ENCODE peak calls at places on chromosome 6, in six cellular contexts. R is Peyer's patch, F is HCT116, O is breast epithelium, B is esophagus squamous epithelium, G is testis. S is an unnamed sample. For H3K4me1, the result is how much of the 10 kb centered on the place peaks cover.

GRCh38 chr6:44539701-44540100 is 152.2 kb downstream of the CDC5L start:
- DNase-seq in B (no peak), G (no peak), R (no peak), F (no peak), O (no peak), S (no peak)

GRCh38 chr6:53479871-53480270 is 65.0 kb downstream of the GCLC start:
- DNase-seq in R (no peak), G (no peak), O (no peak), F (no peak), B (no peak), S (no peak)

GRCh38 chr6:22904413-22904812 is 335.0 kb downstream of the HDGFL1 start:
- DNase-seq in R (no peak), B (no peak), G (no peak), O (no peak), F (no peak), S (no peak)

GRCh38 chr6:52286798-52287432 is 2.4 kb upstream of the MCM3 start:
- DNase-seq in G (peak), O (no peak), F (peak), R (peak), B (no peak), S (no peak)

GRCh38 chr6:145562771-145563615 is 172.3 kb downstream of the EPM2A start:
- DNase-seq in F (no peak), R (no peak), O (no peak), B (no peak), G (no peak), S (no peak)

GRCh38 chr6:105035299-105035698 is 78.4 kb downstream of the LIN28B start:
- DNase-seq in B (no peak), O (no peak), F (no peak), G (no peak), R (no peak), S (no peak)

GRCh38 chr6:41226752-41227151 is 1.4 kb upstream of the TREML4 start:
- DNase-seq in F (no peak), R (no peak), O (no peak), B (no peak), G (no peak), S (no peak)

GRCh38 chr6:45424628-45424955 is 46.9 kb upstream of the SUPT3H start:
- DNase-seq in O (no peak), B (no peak), R (no peak), G (no peak), F (no peak), S (no peak)

GRCh38 chr6:135922746-135923145 is 71.2 kb downstream of the PDE7B start:
- DNase-seq in B (no peak), G (no peak), F (no peak), O (no peak), R (no peak), S (no peak)

GRCh38 chr6:117919775-117920492 is 12.9 kb downstream of the SLC35F1 start:
- DNase-seq in B (no peak), O (no peak), F (no peak), G (peak), R (no peak), S (no peak)

GRCh38 chr6:119735500-119735899 is 385.9 kb upstream of the MAN1A1 start:
- DNase-seq in B (no peak), G (no peak), O (no peak), F (no peak), R (no peak), S (no peak)

GRCh38 chr6:111447051-111447450 is 36.0 kb downstream of the REV3L start:
- DNase-seq in R (no peak), B (no peak), G (no peak), F (no peak), O (no peak), S (no peak)

GRCh38 chr6:150208606-150209352 is 65.9 kb downstream of the PPP1R14C start:
- DNase-seq in F (no peak), R (no peak), G (no peak), B (no peak), O (no peak), S (no peak)

GRCh38 chr6:57316581-57317059 is 810 bp upstream of the PRIM2 start:
- DNase-seq in B (peak), G (peak), O (peak), F (peak), R (peak), S (no peak)

GRCh38 chr6:112563368-112563767 is 216.2 kb downstream of the RFPL4B start:
- DNase-seq in G (no peak), F (no peak), O (no peak), B (no peak), R (no peak), S (no peak)

GRCh38 chr6:3011592-3011991 is 11.9 kb downstream of the NQO2 start:
- DNase-seq in O (no peak), B (no peak), R (no peak), F (no peak), G (no peak), S (no peak)

GRCh38 chr6:25016311-25016710 is 80.6 kb upstream of the RIPOR2 start:
- DNase-seq in F (no peak), B (no peak), O (no peak), G (no peak), R (no peak), S (no peak)

GRCh38 chr6:157712585-157713295 is 110.3 kb upstream of the SNX9 start:
- DNase-seq in O (no peak), B (no peak), R (no peak), F (no peak), G (no peak), S (no peak)

GRCh38 chr6:73728548-73729205 is 32.7 kb downstream of the CD109 start:
- DNase-seq in B (no peak), R (no peak), G (no peak), O (no peak), F (no peak), S (no peak)

GRCh38 chr6:5175195-5175594 is 85.6 kb downstream of the LYRM4 start:
- DNase-seq in O (no peak), G (peak), B (no peak), R (no peak), F (no peak), S (no peak)

GRCh38 chr6:118799826-118800225 is 94.1 kb upstream of the ASF1A start:
- DNase-seq in O (no peak), F (no peak), B (no peak), G (no peak), R (no peak), S (no peak)

GRCh38 chr6:106182455-106182854 is 96.3 kb downstream of the PRDM1 start:
- DNase-seq in G (no peak), B (no peak), O (no peak), R (no peak), F (no peak), S (no peak)

GRCh38 chr6:69994251-69994650 is 127.9 kb downstream of the COL19A1 start:
- DNase-seq in G (no peak), B (no peak), F (no peak), R (no peak), O (no peak), S (no peak)

GRCh38 chr6:10745116-10745515 is 2.5 kb upstream of the TMEM14B start:
- DNase-seq in F (no peak), R (no peak), B (no peak), O (no peak), G (no peak), S (no peak)

GRCh38 chr6:155196891-155197290 is 66.9 kb upstream of the CLDN20 start:
- DNase-seq in B (no peak), F (no peak), O (no peak), G (no peak), R (no peak), S (peak)

GRCh38 chr6:82616386-82617028 is 252.9 kb downstream of the TPBG start:
- DNase-seq in O (no peak), G (no peak), F (no peak), R (no peak), B (no peak), S (no peak)

GRCh38 chr6:149750136-149750609 is 632 bp downstream of the PCMT1 start:
- DNase-seq in R (peak), O (peak), F (peak), G (peak), B (peak), S (peak)

GRCh38 chr6:158817298-158818007 is 1.7 kb downstream of the EZR start:
- DNase-seq in O (no peak), G (peak), B (no peak), F (no peak), R (peak), S (no peak)

GRCh38 chr6:84220809-84221409 is 6.5 kb downstream of the CEP162 start:
- DNase-seq in B (no peak), O (no peak), G (no peak), R (no peak), F (peak), S (no peak)

GRCh38 chr6:108507316-108507715 is 53.4 kb upstream of the FOXO3 start:
- DNase-seq in O (no peak), B (no peak), F (no peak), G (no peak), R (no peak), S (no peak)

GRCh38 chr6:8195714-8196104 is 93.4 kb upstream of the EEF1E1 start:
- DNase-seq in G (no peak), F (no peak), R (no peak), O (no peak), B (no peak), S (no peak)

GRCh38 chr6:138341176-138341575 is 36.5 kb upstream of the SMIM28 start:
- DNase-seq in G (no peak), B (no peak), O (no peak), R (no peak), F (no peak), S (no peak)

GRCh38 chr6:14771026-14771425 is 474.8 kb upstream of the JARID2 start:
- DNase-seq in F (no peak), B (no peak), G (no peak), O (no peak), R (no peak), S (no peak)

GRCh38 chr6:29447670-29448069 is 8.6 kb downstream of the OR10C1 start:
- DNase-seq in O (no peak), R (no peak), F (no peak), G (no peak), B (no peak), S (no peak)

GRCh38 chr6:1608222-1608975 is 1.3 kb upstream of the FOXC1 start:
- DNase-seq in O (no peak), B (no peak), F (no peak), G (no peak), R (no peak), S (no peak)
- TF ChIP-seq POLR2A in O (no peak), B (no peak), F (no peak), G (no peak), R (no peak), S (no peak)

GRCh38 chr6:15841937-15842698 is 179.3 kb upstream of the DTNBP1 start:
- DNase-seq in B (no peak), O (no peak), F (no peak), G (no peak), R (no peak), S (no peak)

GRCh38 chr6:15837205-15837604 is 174.4 kb upstream of the DTNBP1 start:
- DNase-seq in R (no peak), O (no peak), G (no peak), F (no peak), B (no peak), S (no peak)

GRCh38 chr6:15843226-15843625 is 180.4 kb upstream of the DTNBP1 start:
- DNase-seq in B (no peak), O (no peak), R (no peak), F (no peak), G (no peak), S (no peak)

GRCh38 chr6:15842718-15843117 is 179.9 kb upstream of the DTNBP1 start:
- DNase-seq in G (no peak), O (no peak), B (no peak), R (no peak), F (no peak), S (no peak)

DNA sequence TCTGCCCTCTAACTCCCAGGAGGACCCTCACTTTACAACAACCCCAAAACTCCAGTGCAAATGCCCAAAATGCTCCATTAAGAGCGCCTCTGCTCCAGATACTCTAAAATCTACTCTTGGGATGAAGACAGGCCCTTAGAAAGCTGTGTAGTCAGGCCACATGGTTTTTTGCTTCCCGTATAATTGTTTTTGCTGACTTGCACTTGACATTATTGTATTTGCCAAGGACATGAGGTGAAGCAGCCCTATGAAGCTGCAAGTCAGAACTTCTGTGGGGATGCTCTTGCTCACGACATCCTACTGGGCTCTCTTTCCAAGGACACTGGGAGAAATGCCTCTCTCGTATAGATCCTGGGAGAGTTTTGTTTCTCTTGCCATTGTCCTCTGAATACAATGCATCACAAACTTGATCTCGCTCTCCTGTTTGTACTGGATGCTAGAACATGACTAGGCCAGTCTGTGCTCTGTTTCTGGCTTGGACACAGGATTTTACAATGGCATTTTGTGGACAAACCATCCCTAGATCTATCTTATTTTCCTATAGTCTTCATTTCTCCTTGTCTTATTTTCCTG is 177.2 kb upstream of the DTNBP1 start:
- DNase-seq in B (no peak), F (no peak), R (no peak), O (no peak), G (no peak), S (no peak)
- H3K4me1 ChIP-seq in B (under half), F (under half), R (under half), O (under half), G (under half), S (under half)

GRCh38 chr6:169215201-169215661 is 38.4 kb downstream of the THBS2 start:
- DNase-seq in F (no peak), B (no peak), O (no peak), G (no peak), R (peak), S (peak)

GRCh38 chr6:169212436-169212835 is 41.2 kb downstream of the THBS2 start:
- DNase-seq in G (no peak), O (no peak), B (no peak), R (no peak), F (no peak), S (no peak)

GRCh38 chr6:169211881-169212280 is 41.8 kb downstream of the THBS2 start:
- DNase-seq in G (no peak), O (no peak), R (peak), B (no peak), F (no peak), S (peak)

GRCh38 chr6:169213814-169214520 is 39.7 kb downstream of the THBS2 start:
- DNase-seq in O (no peak), B (no peak), G (no peak), R (no peak), F (no peak), S (peak)

GRCh38 chr6:169212897-169213813 is 40.5 kb downstream of the THBS2 start:
- DNase-seq in B (peak), G (peak), O (peak), F (peak), R (peak), S (peak)
- TF ChIP-seq POLR2A in B (no peak), G (no peak), O (no peak), F (no peak), R (no peak), S (no peak)

GRCh38 chr6:31732029-31732428 is 2.9 kb upstream of the DDAH2 start:
- DNase-seq in B (no peak), R (no peak), G (no peak), F (no peak), O (no peak), S (no peak)
- H3K4me1 ChIP-seq in B (under half), R (half or more), G (under half), F (under half), O (under half), S (under half)

S was measured in esophagus muscularis mucosa.